ENCODE peak calls at places on chromosomes 4 and X, in five cellular contexts. C is endothelial cell, Q is ovary, Y is hepatocyte, X is tibial artery. P is an unnamed sample.

GRCh38 chrX:46791927-46792825 is 33.3 kb upstream of the SLC9A7 start:
- DNase-seq in C (no peak), X (no peak), Y (peak), Q (no peak), P (no peak)

GRCh38 chrX:132025085-132025484 is 2.0 kb downstream of the STK26 start:
- DNase-seq in C (no peak), X (no peak), Q (no peak), Y (no peak), P (no peak)

GRCh38 chrX:1248381-1249061 is 20.1 kb upstream of the CSF2RA start:
- DNase-seq in Q (no peak), X (no peak), Y (peak), C (no peak), P (peak)

GRCh38 chr4:163939597-163939996 is 445.1 kb downstream of the TMA16 start:
- DNase-seq in Y (no peak), Q (no peak), X (no peak), C (no peak), P (no peak)

GRCh38 chr4:139641218-139641617 is 24.4 kb upstream of the MGST2 start:
- DNase-seq in C (no peak), X (no peak), Y (no peak), Q (no peak), P (no peak)

GRCh38 chr4:184896868-184897715 is 71.3 kb upstream of the ACSL1 start:
- DNase-seq in Y (no peak), X (no peak), Q (no peak), C (no peak), P (no peak)

GRCh38 chr4:13547563-13548041 is 3.3 kb upstream of the NKX3-2 start:
- DNase-seq in C (peak), Y (peak), X (no peak), Q (no peak), P (no peak)

GRCh38 chr4:52546449-52546848 is 112.7 kb downstream of the USP46 start:
- DNase-seq in Q (no peak), C (no peak), Y (no peak), X (no peak), P (no peak)

GRCh38 chr4:33429971-33430370 is 2709.8 kb downstream of the PCDH7 start:
- DNase-seq in X (no peak), Y (no peak), Q (no peak), C (no peak), P (no peak)

GRCh38 chr4:184453402-184454160 is 20.8 kb downstream of the IRF2 start:
- DNase-seq in Q (no peak), X (no peak), Y (peak), C (peak), P (no peak)

DNA sequence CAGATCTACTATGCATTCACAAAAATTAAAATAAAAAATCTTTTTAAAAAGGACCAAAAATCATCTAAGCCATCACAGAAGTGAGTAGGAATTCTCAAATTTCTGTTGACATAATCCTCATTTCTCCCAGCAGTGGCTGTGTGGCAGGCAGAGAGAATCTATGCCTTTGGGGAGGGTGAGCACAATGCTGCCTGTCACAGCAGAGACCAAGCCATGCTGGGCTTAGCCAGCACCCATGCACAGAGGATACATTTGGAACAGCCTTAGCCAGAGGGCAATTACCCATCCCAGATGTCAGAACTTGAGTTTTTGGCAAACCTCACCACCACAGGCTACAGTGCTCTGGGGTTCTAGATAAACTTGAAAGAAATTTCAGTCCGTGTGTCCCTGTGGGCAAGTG is 1274.8 kb upstream of the ADGRL3 start:
- DNase-seq in X (no peak), Y (no peak), Q (no peak), C (no peak), P (no peak)
- TF ChIP-seq CTCF in X (no peak), Y (no peak), Q (no peak), C (no peak), P (no peak)

GRCh38 chrX:153537080-153537479 is 19.6 kb downstream of the ATP2B3 start:
- DNase-seq in Y (no peak), Q (no peak), C (no peak), X (no peak), P (no peak)
- TF ChIP-seq CTCF in Y (no peak), Q (no peak), C (no peak), X (no peak), P (no peak)

GRCh38 chr4:24809376-24809775 is 14.0 kb downstream of the SOD3 start:
- DNase-seq in C (no peak), Y (no peak), X (no peak), Q (no peak), P (no peak)
- TF ChIP-seq CTCF in C (no peak), Y (no peak), X (no peak), Q (no peak), P (no peak)

GRCh38 chr4:87865288-87865687 is 32.5 kb downstream of the MEPE start:
- DNase-seq in Y (no peak), X (no peak), Q (no peak), C (no peak), P (no peak)

GRCh38 chr4:87862236-87862635 is 29.5 kb downstream of the MEPE start:
- DNase-seq in Q (no peak), C (no peak), X (no peak), Y (no peak), P (no peak)

GRCh38 chr4:87864321-87864720 is 31.6 kb downstream of the MEPE start:
- DNase-seq in C (no peak), X (no peak), Y (no peak), Q (no peak), P (no peak)

GRCh38 chr4:87865960-87866598 is 33.3 kb downstream of the MEPE start:
- DNase-seq in Q (no peak), Y (peak), C (no peak), X (no peak), P (no peak)

DNA sequence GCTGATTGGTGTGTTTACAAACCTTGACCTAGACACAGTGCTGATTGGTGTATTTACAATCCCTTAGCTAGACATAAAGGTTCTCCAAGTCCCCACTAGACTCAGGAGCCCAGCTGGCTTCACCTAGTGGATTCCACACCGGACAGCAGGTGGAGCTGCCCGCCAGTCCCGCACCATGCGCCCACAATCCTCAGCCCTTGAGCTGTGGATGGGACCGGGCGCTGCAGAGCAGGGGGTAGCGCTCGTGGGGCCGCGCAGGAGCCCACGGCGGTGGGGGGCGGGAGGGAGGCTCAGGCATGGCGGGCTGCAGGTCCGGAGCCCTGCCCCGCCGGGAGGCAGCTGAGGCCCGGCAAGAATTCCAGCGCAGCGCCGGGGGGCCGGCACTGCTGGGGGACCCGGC is 30.7 kb downstream of the MEPE start:
- DNase-seq in Q (no peak), C (no peak), X (no peak), Y (no peak), P (no peak)
- TF ChIP-seq CTCF in Q (no peak), C (no peak), X (no peak), Y (no peak), P (no peak)

GRCh38 chr4:182649698-182650477 is 267.3 kb downstream of the DCTD start:
- DNase-seq in C (no peak), Y (no peak), X (no peak), Q (no peak), P (no peak)

GRCh38 chr4:182653596-182653995 is 263.6 kb downstream of the DCTD start:
- DNase-seq in C (no peak), Q (no peak), Y (no peak), X (no peak), P (no peak)

DNA sequence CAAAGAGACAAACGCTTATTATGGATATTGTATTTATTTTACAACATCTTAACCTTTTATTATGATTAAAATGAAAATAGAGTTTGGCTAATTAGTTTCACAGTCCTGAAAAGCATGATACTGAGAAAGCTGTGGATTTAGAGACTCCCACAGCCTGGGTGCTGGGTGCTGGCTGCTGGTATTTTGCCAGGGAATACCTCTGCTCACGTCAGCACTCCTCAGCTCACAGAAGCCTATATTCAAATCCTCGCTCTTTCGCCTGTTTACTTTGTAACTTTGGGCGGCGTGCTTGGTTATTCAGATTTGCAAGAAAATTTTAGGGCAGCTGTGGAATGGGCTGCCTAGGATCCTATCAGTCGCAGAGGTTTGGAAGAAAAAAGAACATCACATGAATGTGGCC is 261.9 kb downstream of the DCTD start:
- DNase-seq in Y (no peak), Q (no peak), C (no peak), X (no peak), P (no peak)
- TF ChIP-seq CTCF in Y (no peak), Q (no peak), C (no peak), X (no peak), P (no peak)

DNA sequence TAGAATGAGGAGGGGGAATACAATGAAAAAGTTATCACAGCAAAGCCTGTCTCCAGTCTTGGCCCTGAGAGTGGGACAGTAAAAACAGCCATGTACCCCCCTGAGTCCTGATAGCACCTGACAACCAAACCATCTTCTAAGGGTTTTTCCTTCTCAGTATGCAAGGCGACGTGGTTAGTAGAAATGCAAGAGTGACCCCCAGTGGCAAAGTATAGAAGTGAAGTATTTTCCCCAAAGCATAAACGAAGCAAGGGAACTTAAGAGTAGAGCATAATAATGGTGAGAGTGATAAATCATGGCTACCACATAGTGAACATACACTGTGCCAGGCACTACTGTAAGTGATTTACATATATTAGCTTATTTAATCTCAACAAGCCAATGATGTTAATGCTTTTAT is 52.8 kb downstream of the FAM47C start:
- DNase-seq in Y (peak), X (no peak), Q (no peak), C (peak), P (no peak)
- TF ChIP-seq CTCF in Y (peak), X (peak), Q (no peak), C (peak), P (peak)